ENCODE peak calls at places on chromosomes 7 and 10, in seven cellular contexts. E, K, U, W, T, F and Z are unnamed samples.
A peak's percentile ranks its signal among the peaks of the same experiment; 100 is the strongest.

GRCh38 chr10:116691079-116691398 is 51.3 kb downstream of the HSPA12A start:
- DNase-seq in E (no peak), T (no peak), U (no peak), F (no peak), W (no peak), K (no peak), Z (no peak)

GRCh38 chr10:122515588-122516231 is 44.8 kb upstream of the DMBT1 start:
- DNase-seq in E (no peak), T (peak; percentile 4), K (no peak), F (no peak), U (no peak), W (peak; percentile 44), Z (peak; percentile 79)

GRCh38 chr10:125783957-125784356 is 8.3 kb upstream of the MMP21 start:
- DNase-seq in T (no peak), K (no peak), W (no peak), U (no peak), E (no peak), F (no peak), Z (no peak)

GRCh38 chr7:50684011-50684701 is 98.5 kb downstream of the GRB10 start:
- DNase-seq in K (peak; percentile 49), E (no peak), T (no peak), W (no peak), F (no peak), U (no peak), Z (no peak)

GRCh38 chr10:101938316-101939272 is 95.0 kb upstream of the KCNIP2 start:
- DNase-seq in U (no peak), E (no peak), T (no peak), K (peak; percentile 34), W (no peak), F (peak; percentile 89), Z (no peak)

GRCh38 chr10:96664563-96664962 is 55.8 kb downstream of the PIK3AP1 start:
- DNase-seq in K (no peak), T (no peak), W (no peak), F (no peak), E (no peak), U (no peak), Z (no peak)

GRCh38 chr10:102764340-102765257 is 20.9 kb downstream of the WBP1L start:
- DNase-seq in E (no peak), T (no peak), W (no peak), K (peak; percentile 32), F (no peak), U (no peak), Z (no peak)

GRCh38 chr10:35613597-35614226 is 8.6 kb downstream of the GJD4 start:
- DNase-seq in W (no peak), F (peak; percentile 28), T (no peak), K (no peak), U (no peak), E (no peak), Z (no peak)

GRCh38 chr7:82050792-82051191 is 280.9 kb upstream of the HGF start:
- DNase-seq in W (no peak), E (no peak), K (peak; percentile 23), F (peak; percentile 80), T (no peak), U (no peak), Z (no peak)

GRCh38 chr10:11682267-11682683 is 59.9 kb upstream of the ECHDC3 start:
- DNase-seq in U (peak; percentile 60), E (no peak), T (no peak), W (no peak), F (no peak), K (no peak), Z (no peak)

GRCh38 chr7:26265061-26265460 is 26.6 kb upstream of the SNX10 start:
- DNase-seq in U (no peak), E (no peak), W (no peak), T (no peak), K (no peak), F (no peak), Z (no peak)

GRCh38 chr7:128809363-128809762 is 17.6 kb downstream of the CCDC136 start:
- DNase-seq in K (no peak), F (no peak), W (no peak), T (no peak), U (no peak), E (no peak), Z (no peak)

GRCh38 chr7:19834566-19834965 is 61.1 kb upstream of the TMEM196 start:
- DNase-seq in W (no peak), E (no peak), F (no peak), K (no peak), U (no peak), T (no peak), Z (no peak)

GRCh38 chr7:98569606-98570337 is 47.3 kb upstream of the NPTX2 start:
- DNase-seq in K (no peak), E (no peak), W (no peak), T (no peak), U (peak; percentile 74), F (no peak), Z (no peak)

GRCh38 chr7:572668-573495 is 53.2 kb upstream of the PDGFA start:
- DNase-seq in E (no peak), W (no peak), F (no peak), K (no peak), T (no peak), U (no peak), Z (no peak)

GRCh38 chr7:50531401-50531906 is 33.8 kb downstream of the DDC start:
- DNase-seq in F (no peak), W (no peak), K (peak; percentile 87), U (no peak), E (no peak), T (no peak), Z (no peak)

GRCh38 chr10:77835669-77836086 is 90.9 kb downstream of the DLG5 start:
- DNase-seq in F (peak; percentile 12), K (no peak), T (no peak), W (no peak), E (no peak), U (peak; percentile 81), Z (no peak)

GRCh38 chr10:130257897-130258296 is 121.7 kb downstream of the GLRX3 start:
- DNase-seq in T (no peak), K (no peak), W (no peak), F (no peak), U (no peak), E (no peak), Z (no peak)

GRCh38 chr7:44383566-44383965 is 58.2 kb upstream of the CAMK2B start:
- DNase-seq in K (no peak), U (peak; percentile 69), F (peak; percentile 67), E (no peak), T (no peak), W (no peak), Z (no peak)

GRCh38 chr10:106795619-106796018 is 368.9 kb downstream of the SORCS1 start:
- DNase-seq in E (peak; percentile 37), F (no peak), W (no peak), U (no peak), K (peak; percentile 70), T (no peak), Z (no peak)

GRCh38 chr7:101817031-101817929 is at the start of gene CUX1:
- DNase-seq in T (no peak), W (no peak), K (peak; percentile 60), U (peak; percentile 90), F (no peak), E (no peak), Z (peak; percentile 16)
- H3K27ac ChIP-seq in T (no peak within 1 kb of the TSS), W (peak within 1 kb of the TSS; percentile 48), K (peak within 1 kb of the TSS; percentile 92), U (peak within 1 kb of the TSS; percentile 87), F (peak within 1 kb of the TSS; percentile 14), E (no peak within 1 kb of the TSS), Z (no peak within 1 kb of the TSS)

GRCh38 chr7:87159538-87159937 is 7.3 kb downstream of the DMTF1 start:
- DNase-seq in F (no peak), T (no peak), W (no peak), E (no peak), K (no peak), U (no peak), Z (no peak)
- H3K36me3 ChIP-seq in F (peaks cover 10% of the 10 kb centered on the region), T (peaks cover 12% of the 10 kb centered on the region), W (peaks cover 3% of the 10 kb centered on the region), E (peaks cover 83% of the 10 kb centered on the region), K (no peaks in the 10 kb centered on the region), U (peaks cover 2% of the 10 kb centered on the region), Z (peaks cover 10% of the 10 kb centered on the region)

GRCh38 chr7:73712773-73713172 is 6.7 kb downstream of the STX1A start:
- DNase-seq in E (no peak), U (no peak), T (no peak), W (no peak), F (no peak), K (no peak), Z (no peak)
- H3K27ac ChIP-seq in E (no peak overlapping the region), U (no peak overlapping the region), T (no peak overlapping the region), W (no peak overlapping the region), F (no peak overlapping the region), K (no peak overlapping the region), Z (no peak overlapping the region)

GRCh38 chr10:3336673-3337293 is 164.2 kb upstream of the PITRM1 start:
- DNase-seq in T (no peak), K (no peak), E (no peak), W (no peak), F (no peak), U (no peak), Z (no peak)
- H3K36me3 ChIP-seq in T (no peaks in the 10 kb centered on the region), K (no peaks in the 10 kb centered on the region), E (no peaks in the 10 kb centered on the region), W (no peaks in the 10 kb centered on the region), F (no peaks in the 10 kb centered on the region), U (no peaks in the 10 kb centered on the region), Z (no peaks in the 10 kb centered on the region)

GRCh38 chr10:44300666-44301649 is 83.9 kb downstream of the CXCL12 start:
- DNase-seq in K (no peak), E (no peak), W (no peak), T (no peak), U (no peak), F (peak; percentile 97), Z (no peak)
- H3K27ac ChIP-seq in K (no peak overlapping the region), E (no peak overlapping the region), W (no peak overlapping the region), T (no peak overlapping the region), U (no peak overlapping the region), F (peak overlapping the region; percentile 62), Z (no peak overlapping the region)